ENCODE peak calls at places on chromosomes 2 and 18, in six cellular contexts. G, S, K, W, M and L are unnamed samples.

GRCh38 chr2:28359222-28360065 is 33.2 kb upstream of the FOSL2 start:
- DNase-seq in W (peak; percentile 74), M (no peak), K (no peak), S (peak; percentile 66), G (peak; percentile 59), L (no peak)

GRCh38 chr2:212929116-212929515 is 222.3 kb downstream of the IKZF2 start:
- DNase-seq in G (no peak), W (no peak), M (no peak), S (no peak), K (no peak), L (no peak)

GRCh38 chr18:76805221-76805620 is 17.1 kb upstream of the ZNF236 start:
- DNase-seq in S (peak; percentile 45), M (no peak), G (no peak), W (no peak), K (no peak), L (no peak)

GRCh38 chr2:136482966-136483365 is 282.4 kb upstream of the THSD7B start:
- DNase-seq in K (no peak), S (no peak), G (no peak), W (no peak), M (no peak), L (no peak)

GRCh38 chr2:36267194-36267593 is 88.4 kb upstream of the CRIM1 start:
- DNase-seq in G (no peak), M (no peak), W (no peak), S (no peak), K (no peak), L (no peak)

GRCh38 chr2:53202063-53202462 is 565.5 kb upstream of the CHAC2 start:
- DNase-seq in W (no peak), M (peak; percentile 54), K (no peak), S (peak; percentile 84), G (no peak), L (peak; percentile 59)

GRCh38 chr2:199659207-199659606 is 191.8 kb downstream of the FTCDNL1 start:
- DNase-seq in G (peak; percentile 66), S (peak; percentile 3), K (no peak), M (no peak), W (no peak), L (no peak)

GRCh38 chr18:10141559-10141958 is 227.7 kb downstream of the VAPA start:
- DNase-seq in M (no peak), K (peak; percentile 79), S (no peak), W (no peak), G (no peak), L (no peak)

GRCh38 chr2:168601739-168602138 is 145.7 kb downstream of the CERS6 start:
- DNase-seq in G (no peak), W (no peak), S (no peak), K (no peak), M (no peak), L (no peak)

GRCh38 chr2:156537147-156537546 is 101.0 kb downstream of the GPD2 start:
- DNase-seq in G (no peak), S (peak; percentile 34), K (no peak), M (no peak), W (no peak), L (no peak)

GRCh38 chr2:230668184-230668938 is 44.3 kb upstream of the CAB39 start:
- DNase-seq in K (no peak), G (peak; percentile 87), W (no peak), S (peak; percentile 74), M (no peak), L (no peak)

GRCh38 chr2:68362069-68362468 is 3.0 kb upstream of the PLEK start:
- DNase-seq in K (no peak), G (peak; percentile 81), M (peak; percentile 65), S (peak; percentile 50), W (peak; percentile 73), L (no peak)

GRCh38 chr18:61888622-61889021 is 4.2 kb downstream of the RNF152 start:
- DNase-seq in S (no peak), G (no peak), K (no peak), W (no peak), M (no peak), L (no peak)

GRCh38 chr2:155301221-155301620 is 602.7 kb downstream of the KCNJ3 start:
- DNase-seq in S (no peak), M (no peak), W (no peak), G (no peak), K (no peak), L (no peak)

GRCh38 chr18:59662008-59662701 is 35.1 kb downstream of the CCBE1 start:
- DNase-seq in K (no peak), M (no peak), S (peak; percentile 72), W (no peak), G (no peak), L (no peak)

GRCh38 chr18:59664329-59664728 is 32.9 kb downstream of the CCBE1 start:
- DNase-seq in S (peak; percentile 54), G (no peak), W (no peak), M (no peak), K (no peak), L (no peak)

GRCh38 chr18:59663096-59663495 is 34.1 kb downstream of the CCBE1 start:
- DNase-seq in S (no peak), K (no peak), M (no peak), G (no peak), W (no peak), L (no peak)

GRCh38 chr18:59667488-59667887 is 29.7 kb downstream of the CCBE1 start:
- DNase-seq in M (no peak), S (no peak), W (no peak), K (no peak), G (no peak), L (no peak)

GRCh38 chr18:59665057-59666007 is 31.9 kb downstream of the CCBE1 start:
- DNase-seq in S (peak; percentile 57), W (no peak), K (no peak), G (no peak), M (no peak), L (no peak)
- H3K4me3 ChIP-seq in S (no peak overlapping the region), W (no peak overlapping the region), K (no peak overlapping the region), G (no peak overlapping the region), M (no peak overlapping the region), L (peak overlapping the region; percentile 49)

GRCh38 chr18:13389491-13390131 is 171.1 kb downstream of the LDLRAD4 start:
- DNase-seq in K (no peak), M (no peak), S (no peak), G (no peak), W (peak; percentile 34), L (no peak)

GRCh38 chr18:13390196-13390595 is 171.6 kb downstream of the LDLRAD4 start:
- DNase-seq in M (no peak), K (no peak), S (no peak), W (peak; percentile 55), G (no peak), L (no peak)

GRCh38 chr18:13386891-13387801 is 168.6 kb downstream of the LDLRAD4 start:
- DNase-seq in G (no peak), W (peak; percentile 55), S (no peak), K (peak; percentile 76), M (no peak), L (no peak)

GRCh38 chr18:13387856-13388548 is 169.4 kb downstream of the LDLRAD4 start:
- DNase-seq in G (no peak), M (no peak), S (peak; percentile 36), K (no peak), W (peak; percentile 61), L (no peak)

GRCh38 chr18:13388586-13389490 is 170.3 kb downstream of the LDLRAD4 start:
- DNase-seq in G (no peak), S (no peak), M (no peak), W (peak; percentile 55), K (no peak), L (no peak)
- H3K27ac ChIP-seq in G (no peak overlapping the region), S (no peak overlapping the region), M (no peak overlapping the region), W (peak overlapping the region; percentile 36), K (peak overlapping the region; percentile 5), L (no peak overlapping the region)

DNA sequence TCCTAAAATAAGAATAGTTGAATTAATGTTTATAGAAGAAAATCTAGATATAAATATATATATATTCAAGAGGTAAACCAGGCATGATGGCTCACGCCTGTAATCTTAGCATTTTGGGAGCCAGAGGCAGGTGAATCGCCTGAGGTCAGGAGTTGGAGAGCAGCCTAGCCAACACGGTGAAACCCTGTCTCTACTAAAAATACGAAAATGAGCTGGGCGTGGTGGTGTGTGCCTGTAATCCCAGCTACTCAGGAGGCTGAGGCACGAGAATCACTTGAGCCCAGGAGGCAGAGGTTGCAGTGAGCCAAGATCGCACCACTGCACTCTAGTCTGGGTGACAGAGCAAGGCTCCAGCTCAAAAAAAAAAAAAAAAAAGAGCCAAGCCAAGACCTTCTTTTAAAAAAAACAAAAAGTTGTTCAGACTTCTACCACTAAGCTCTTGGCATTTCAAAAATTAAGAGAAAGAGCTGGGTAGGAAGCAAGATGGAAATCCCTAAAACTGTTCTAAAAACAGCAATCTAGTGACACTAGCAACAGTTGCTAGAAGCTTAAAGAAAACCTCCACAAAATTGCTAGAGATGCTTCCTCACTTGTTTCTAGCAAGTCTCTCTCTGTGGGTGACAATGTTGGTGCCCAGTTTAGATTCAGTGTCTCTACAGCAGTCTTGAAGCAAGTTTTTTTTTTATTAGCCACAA is 70.4 kb downstream of the ANKRD44 start:
- DNase-seq in G (no peak), W (no peak), S (no peak), M (no peak), K (no peak), L (no peak)
- H3K4me3 ChIP-seq in G (no peak overlapping the region), W (no peak overlapping the region), S (no peak overlapping the region), M (no peak overlapping the region), K (no peak overlapping the region), L (no peak overlapping the region)

DNA sequence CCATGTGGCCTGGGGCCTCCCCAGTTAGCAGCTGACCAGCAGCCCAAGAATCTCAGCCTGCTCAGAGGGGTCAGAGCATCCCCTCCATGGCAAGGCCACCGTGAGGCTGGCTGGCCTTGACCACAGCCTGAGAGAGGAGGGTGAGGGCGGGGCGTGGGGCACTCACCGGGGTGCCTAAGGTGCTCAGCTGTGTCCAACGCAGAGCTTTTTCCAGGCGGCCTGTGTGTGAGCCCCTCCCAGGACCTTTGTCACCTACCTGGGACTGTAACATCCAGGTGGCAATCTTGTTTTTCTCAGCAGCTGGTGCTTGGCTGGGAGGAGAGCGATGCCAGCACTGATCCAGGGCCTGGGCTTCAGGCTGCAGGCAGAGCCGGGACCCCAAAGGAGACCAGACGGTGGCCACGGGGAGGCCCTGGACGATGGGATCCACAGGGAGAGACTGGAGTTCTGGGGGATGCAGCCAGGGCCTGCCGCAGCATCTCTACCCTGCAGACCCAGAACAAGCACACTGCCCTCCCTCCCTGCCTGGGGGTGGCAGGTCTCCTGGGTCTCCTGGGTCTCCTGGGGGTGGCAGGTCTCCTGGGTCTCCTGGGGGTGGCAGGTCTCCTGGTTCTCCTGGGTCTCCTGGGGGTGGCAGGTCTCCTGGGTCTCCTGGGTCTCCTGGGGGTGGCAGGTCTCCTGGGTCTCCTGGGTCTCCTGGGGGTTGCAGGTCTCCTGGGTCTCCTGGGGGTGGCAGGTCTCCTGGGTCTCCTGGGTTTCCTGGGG is 12.3 kb downstream of the SNED1 start:
- DNase-seq in M (no peak), K (peak; percentile 85), G (peak; percentile 42), S (no peak), W (peak; percentile 48), L (no peak)
- H3K27ac ChIP-seq in M (no peak overlapping the region), K (peak overlapping the region; percentile 75), G (no peak overlapping the region), S (peak overlapping the region; percentile 83), W (peak overlapping the region; percentile 18), L (peak overlapping the region; percentile 78)